ENCODE peak calls at places on chromosomes 3 and 15, in six cellular contexts. V, J, R, H, P and I are unnamed samples.

GRCh38 chr3:13264468-13264795 is 155.7 kb downstream of the NUP210 start:
- DNase-seq in V (no peak), P (no peak), J (no peak), H (no peak), R (no peak), I (no peak)

GRCh38 chr15:35692256-35692867 is 146.4 kb upstream of the DPH6 start:
- DNase-seq in P (no peak), H (no peak), V (no peak), J (peak; percentile 69), R (no peak), I (no peak)

GRCh38 chr3:10552631-10552943 is 47.2 kb upstream of the ATP2B2 start:
- DNase-seq in R (no peak), P (no peak), V (no peak), J (no peak), H (no peak), I (no peak)

GRCh38 chr3:16474304-16474703 is 39.2 kb downstream of the RFTN1 start:
- DNase-seq in J (peak; percentile 52), R (no peak), P (no peak), V (no peak), H (peak; percentile 64), I (peak; percentile 94)

GRCh38 chr15:38612159-38612863 is 47.7 kb upstream of the RASGRP1 start:
- DNase-seq in H (no peak), J (no peak), V (peak; percentile 38), P (no peak), R (no peak), I (no peak)

GRCh38 chr3:151169700-151170224 is 33.3 kb downstream of the GPR171 start:
- DNase-seq in J (no peak), P (no peak), R (peak; percentile 88), H (no peak), V (peak; percentile 23), I (peak; percentile 37)

GRCh38 chr3:105647047-105647446 is 221.8 kb downstream of the CBLB start:
- DNase-seq in P (no peak), H (peak; percentile 37), R (no peak), V (no peak), J (peak; percentile 93), I (peak; percentile 63)

GRCh38 chr3:89380006-89380405 is 272.6 kb downstream of the EPHA3 start:
- DNase-seq in P (no peak), H (no peak), V (no peak), J (peak; percentile 54), R (no peak), I (no peak)

GRCh38 chr3:29972594-29972993 is 633.8 kb upstream of the TGFBR2 start:
- DNase-seq in R (no peak), V (no peak), H (no peak), J (peak; percentile 93), P (no peak), I (no peak)

GRCh38 chr3:146200461-146201220 is 39.7 kb upstream of the PLOD2 start:
- DNase-seq in R (no peak), P (no peak), J (no peak), V (no peak), H (no peak), I (no peak)

GRCh38 chr3:99789322-99789721 is 28.3 kb upstream of the CMSS1 start:
- DNase-seq in R (no peak), H (peak; percentile 64), J (peak; percentile 80), V (no peak), P (no peak), I (peak; percentile 38)

GRCh38 chr15:83012038-83012490 is 625 bp upstream of the C15orf40 start:
- DNase-seq in H (no peak), J (no peak), P (no peak), R (no peak), V (no peak), I (no peak)

GRCh38 chr3:882526-882925 is 210.3 kb upstream of the CNTN6 start:
- DNase-seq in H (no peak), R (no peak), V (no peak), P (no peak), J (peak; percentile 30), I (peak; percentile 68)

GRCh38 chr3:37162501-37163245 is 11.7 kb downstream of the LRRFIP2 start:
- DNase-seq in V (no peak), H (no peak), J (no peak), R (no peak), P (no peak), I (no peak)

GRCh38 chr15:36831125-36831914 is 251.9 kb downstream of the CDIN1 start:
- DNase-seq in J (peak; percentile 32), P (no peak), H (no peak), V (no peak), R (no peak), I (peak; percentile 17)

GRCh38 chr15:92811514-92811913 is 88.6 kb upstream of the CHD2 start:
- DNase-seq in J (peak; percentile 29), H (peak; percentile 84), P (no peak), R (no peak), V (no peak), I (peak; percentile 76)

GRCh38 chr3:189404036-189404435 is 227.2 kb upstream of the TP63 start:
- DNase-seq in P (no peak), V (no peak), J (no peak), H (no peak), R (no peak), I (no peak)

GRCh38 chr3:71345429-71346027 is 238.0 kb downstream of the FOXP1 start:
- DNase-seq in R (no peak), H (no peak), J (peak; percentile 52), V (no peak), P (no peak), I (no peak)

GRCh38 chr3:188432826-188433525 is 279.0 kb downstream of the LPP start:
- DNase-seq in P (no peak), J (peak; percentile 77), R (no peak), V (no peak), H (no peak), I (peak; percentile 8)

GRCh38 chr15:70353606-70354259 is 256.0 kb upstream of the TLE3 start:
- DNase-seq in H (no peak), J (no peak), V (no peak), P (no peak), R (peak; percentile 49), I (no peak)

GRCh38 chr3:183581496-183582155 is 26.1 kb upstream of the KLHL6 start:
- DNase-seq in V (no peak), H (no peak), P (no peak), R (no peak), J (no peak), I (no peak)

GRCh38 chr3:51955893-51956770 is 951 bp downstream of the GPR62 start:
- DNase-seq in P (no peak), V (no peak), J (peak; percentile 52), H (no peak), R (no peak), I (peak; percentile 11)

GRCh38 chr3:119184808-119185690 is 11.7 kb downstream of the UPK1B start:
- DNase-seq in J (peak; percentile 79), P (no peak), R (no peak), V (no peak), H (no peak), I (peak; percentile 93)

GRCh38 chr3:100089802-100090668 is 24.3 kb downstream of the FILIP1L start:
- DNase-seq in V (no peak), J (peak; percentile 73), R (no peak), P (no peak), H (no peak), I (peak; percentile 64)

GRCh38 chr3:134294302-134294925 is 43.8 kb upstream of the RYK start:
- DNase-seq in H (no peak), R (no peak), J (no peak), V (peak; percentile 36), P (peak; percentile 24), I (no peak)

GRCh38 chr15:62455441-62455921 is 290.4 kb upstream of the C2CD4B start:
- DNase-seq in J (no peak), R (no peak), P (no peak), V (no peak), H (no peak), I (peak; percentile 46)

GRCh38 chr3:3065876-3066275 is 44.3 kb downstream of the IL5RA start:
- DNase-seq in H (no peak), R (no peak), V (no peak), P (no peak), J (peak; percentile 17), I (no peak)

GRCh38 chr15:35281515-35281914 is 196.4 kb upstream of the NANOGP8 start:
- DNase-seq in J (peak; percentile 9), H (no peak), P (no peak), V (no peak), R (no peak), I (no peak)

GRCh38 chr15:73328149-73328820 is 40.5 kb downstream of the HCN4 start:
- DNase-seq in V (no peak), H (no peak), P (no peak), R (peak; percentile 54), J (no peak), I (no peak)

GRCh38 chr3:47890037-47890831 is 87.3 kb downstream of the DHX30 start:
- DNase-seq in R (no peak), P (no peak), V (no peak), J (peak; percentile 22), H (no peak), I (no peak)

GRCh38 chr3:27963519-27963918 is 241.4 kb upstream of the EOMES start:
- DNase-seq in J (no peak), H (no peak), P (no peak), R (no peak), V (no peak), I (no peak)

GRCh38 chr3:50978991-50979667 is 304.4 kb downstream of the DOCK3 start:
- DNase-seq in R (no peak), J (no peak), H (peak; percentile 71), P (no peak), V (no peak), I (peak; percentile 0)

GRCh38 chr3:100525753-100526612 is 33.6 kb downstream of the TMEM45A start:
- DNase-seq in J (peak; percentile 81), H (peak; percentile 86), V (no peak), R (no peak), P (no peak), I (no peak)

GRCh38 chr3:72482589-72483249 is 365.5 kb downstream of the SHQ1 start:
- DNase-seq in R (peak; percentile 92), J (peak; percentile 78), V (peak; percentile 67), P (peak; percentile 31), H (peak; percentile 41), I (peak; percentile 74)

GRCh38 chr3:62587579-62588031 is 214.3 kb upstream of the FEZF2 start:
- DNase-seq in H (no peak), P (no peak), R (no peak), J (peak; percentile 67), V (no peak), I (peak; percentile 61)

GRCh38 chr3:126446301-126446700 is 29.4 kb downstream of the ZXDC start:
- DNase-seq in R (peak; percentile 37), V (no peak), H (no peak), P (no peak), J (no peak), I (no peak)